ENCODE peak calls at places on chromosomes 13 and 19, in four cellular contexts. P, O, L and Q are unnamed samples.

GRCh38 chr13:61954092-61954491 is 538.4 kb upstream of the PCDH20 start:
- DNase-seq in O (no peak), L (no peak), P (no peak), Q (no peak)

GRCh38 chr13:109874921-109875454 is 88.6 kb upstream of the IRS2 start:
- DNase-seq in P (no peak), L (no peak), O (no peak), Q (no peak)

GRCh38 chr19:38506723-38507550 is 73.4 kb downstream of the RYR1 start:
- DNase-seq in P (peak), L (no peak), O (peak), Q (peak)

GRCh38 chr19:52492201-52492960 is 35.1 kb upstream of the ZNF808 start:
- DNase-seq in P (no peak), O (peak), L (no peak), Q (no peak)

GRCh38 chr19:892243-892996 is 567 bp downstream of the MED16 start:
- DNase-seq in O (no peak), L (no peak), P (no peak), Q (no peak)

GRCh38 chr19:31110331-31110730 is 238.9 kb downstream of the TSHZ3 start:
- DNase-seq in L (no peak), P (no peak), O (peak), Q (no peak)

GRCh38 chr19:35216026-35216832 is 12.3 kb downstream of the FAM187B start:
- DNase-seq in L (no peak), P (no peak), O (no peak), Q (no peak)

GRCh38 chr13:40911341-40911740 is 107.8 kb downstream of the ELF1 start:
- DNase-seq in P (no peak), O (no peak), L (no peak), Q (no peak)

DNA sequence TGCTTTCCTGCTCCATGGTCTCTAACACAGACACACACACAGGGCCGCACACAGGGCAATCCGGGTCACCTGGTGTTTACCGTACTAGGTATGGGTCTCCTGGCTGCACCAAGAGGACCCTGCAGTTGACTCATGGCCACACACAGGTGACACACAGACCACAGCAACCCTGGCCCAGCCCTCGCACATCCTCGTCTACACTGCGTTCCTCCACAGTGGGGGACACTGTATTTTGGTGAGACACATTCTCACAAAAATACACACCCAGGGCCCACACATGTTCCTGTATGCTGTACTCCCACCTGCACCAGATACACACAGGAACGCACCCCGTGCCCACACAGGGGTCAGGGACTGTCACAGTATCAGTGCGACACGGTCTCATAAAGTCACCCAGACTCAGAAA is 12.8 kb downstream of the PDE4A start:
- DNase-seq in O (no peak), L (no peak), P (peak), Q (no peak)
- H3K4me3 ChIP-seq in O (peak), L (no peak), P (peak), Q (no peak)

GRCh38 chr13:98755116-98755515 is 2.6 kb upstream of the SLC15A1 start:
- DNase-seq in O (no peak), L (no peak), P (no peak), Q (no peak)

GRCh38 chr13:98749501-98749900 is 3.0 kb downstream of the SLC15A1 start:
- DNase-seq in P (no peak), L (no peak), O (no peak), Q (no peak)

GRCh38 chr13:98751397-98752110 is 918 bp downstream of the SLC15A1 start:
- DNase-seq in O (no peak), P (no peak), L (no peak), Q (no peak)

GRCh38 chr13:98752942-98753290 is 444 bp upstream of the SLC15A1 start:
- DNase-seq in P (no peak), L (no peak), O (no peak), Q (no peak)

DNA sequence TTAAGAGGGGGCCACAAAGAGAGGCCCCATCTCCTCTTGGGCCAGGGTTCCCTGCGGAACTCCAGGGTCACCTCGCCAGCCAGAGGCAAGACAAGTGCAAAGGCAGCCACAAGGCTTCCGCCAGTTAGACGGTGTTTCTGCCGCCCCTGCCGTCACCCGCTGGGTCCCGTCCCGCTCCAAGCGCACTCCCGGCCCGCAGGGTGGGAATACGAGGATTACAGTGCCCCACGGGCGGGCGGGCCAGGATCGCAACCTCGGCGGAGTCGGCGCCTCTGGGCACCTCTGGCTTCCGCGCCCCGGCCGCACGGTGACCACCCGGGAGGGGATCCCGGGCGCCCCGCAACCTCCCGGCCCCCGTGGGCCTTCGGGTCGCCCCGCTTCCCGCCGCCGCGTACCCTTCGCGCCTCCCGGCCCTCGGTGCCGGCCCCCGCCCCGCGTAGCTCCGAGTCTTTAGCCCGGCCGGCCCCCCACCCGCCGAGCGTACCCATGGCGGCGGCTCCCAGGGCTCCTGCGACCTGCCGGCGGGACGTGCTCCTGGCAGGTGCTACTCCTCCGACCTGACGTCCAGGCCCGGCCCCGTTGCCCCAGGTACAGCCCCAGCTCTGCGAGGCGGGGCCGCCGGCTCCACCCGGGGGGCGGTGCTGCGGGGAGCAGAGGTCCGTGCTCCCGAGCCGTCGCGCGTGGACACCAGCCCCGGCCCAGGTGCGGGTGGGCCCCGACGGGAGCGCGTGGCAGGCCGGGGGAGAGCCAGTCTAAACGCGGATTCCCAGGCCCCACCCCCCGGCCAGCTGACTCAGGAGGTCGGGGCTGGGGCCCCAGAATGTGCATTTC is at the start of gene SLC15A1:
- DNase-seq in O (no peak), L (no peak), P (no peak), Q (no peak)
- H3K4me3 ChIP-seq in O (no peak), L (no peak), P (peak), Q (no peak)

GRCh38 chr19:40217027-40217810 is 965 bp downstream of the TTC9B start:
- DNase-seq in P (no peak), L (no peak), O (peak), Q (no peak)
- H3K4me3 ChIP-seq in P (no peak), L (no peak), O (no peak), Q (no peak)

GRCh38 chr13:21104199-21105019 is 43.0 kb upstream of the LATS2 start:
- DNase-seq in L (no peak), P (no peak), O (no peak), Q (no peak)

GRCh38 chr13:21106089-21106488 is 44.7 kb upstream of the LATS2 start:
- DNase-seq in O (no peak), P (no peak), L (no peak), Q (no peak)

GRCh38 chr13:21100211-21100610 is 38.8 kb upstream of the LATS2 start:
- DNase-seq in P (no peak), O (no peak), L (no peak), Q (no peak)

GRCh38 chr13:21100994-21101757 is 39.8 kb upstream of the LATS2 start:
- DNase-seq in P (no peak), O (no peak), L (no peak), Q (no peak)

DNA sequence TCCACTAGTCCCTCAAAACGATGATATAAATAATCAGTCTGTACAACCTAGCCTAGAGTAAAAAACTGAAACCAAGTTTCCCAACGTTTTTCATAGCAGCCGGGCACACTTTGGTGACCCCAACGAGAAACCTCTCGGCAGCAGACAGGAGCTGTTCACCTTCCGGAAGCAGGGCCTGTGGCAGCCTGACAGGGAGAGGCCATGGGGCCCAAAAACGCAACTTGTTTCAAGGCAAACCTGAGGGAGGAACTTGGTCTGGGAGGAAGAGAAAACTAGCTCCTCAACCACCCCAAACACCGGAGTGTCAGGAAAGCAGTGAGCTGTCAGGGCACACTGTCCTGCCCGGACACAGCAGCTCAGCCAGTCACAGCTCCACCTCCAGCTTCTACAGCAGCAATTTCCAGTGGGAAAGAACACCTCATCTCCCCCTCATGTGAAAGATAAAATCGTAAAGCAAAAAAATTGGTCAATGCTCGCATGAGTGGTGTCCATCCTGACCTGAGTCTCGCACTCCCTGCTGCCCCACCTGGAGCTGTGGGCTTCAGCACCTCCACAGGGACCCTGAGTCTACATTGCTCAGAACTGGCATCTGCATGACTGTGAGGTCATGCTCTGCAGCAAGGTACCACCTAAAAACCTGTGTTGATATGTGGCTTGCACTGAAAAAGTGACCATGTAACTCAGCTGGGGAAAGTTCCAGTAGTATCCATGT is 40.6 kb upstream of the LATS2 start:
- DNase-seq in O (no peak), L (no peak), P (no peak), Q (no peak)
- H3K4me3 ChIP-seq in O (no peak), L (no peak), P (no peak), Q (no peak)

GRCh38 chr19:10290439-10290875 is 705 bp downstream of the ICAM5 start:
- DNase-seq in P (no peak), O (peak), L (no peak), Q (no peak)
- H3K4me3 ChIP-seq in P (peak), O (peak), L (peak), Q (peak)

GRCh38 chr19:32603961-32604360 is 23.0 kb downstream of the PDCD5 start:
- DNase-seq in L (no peak), O (no peak), P (no peak), Q (no peak)
- H3K4me3 ChIP-seq in L (no peak), O (no peak), P (no peak), Q (no peak)